ENCODE peak calls at places on chromosomes 16 and 17, in eight cellular contexts. R is activated naive CD4-positive, alpha-beta T cell treated with anti-CD3 and anti-CD28 coated beads, Interleukin-2, amount 10 ng/mL, durations not matched to agents 7 days and 5 days; A is CMK; G is NCI-H1417 treated with DMSO at 0.1 percent for 48 hours; M is stimulated activated CD8-positive, alpha-beta memory T cell treated with anti-CD3 and anti-CD28 coated beads, Interleukin-7, amount 100 ng/mL, for 24 hours; O is CD4-positive, alpha-beta memory T cell; V is activated CD8-positive, alpha-beta memory T cell treated with anti-CD3 and anti-CD28 coated beads for 1 hour; L is amygdala. J is an unnamed sample.

GRCh38 chr17:82939213-82940030 is 99.6 kb upstream of the ZNF750 start:
- DNase-seq in A (no peak), V (no peak), O (no peak), L (no peak), M (no peak), G (no peak), R (peak; percentile 16), J (no peak)

GRCh38 chr16:35686595-35686994 is 2227.2 kb downstream of the TP53TG3F start:
- DNase-seq in L (no peak), G (no peak), A (no peak), V (no peak), M (no peak), O (no peak), R (no peak), J (no peak)

GRCh38 chr17:61405047-61405685 is 5.5 kb downstream of the TBX2 start:
- DNase-seq in V (no peak), L (no peak), A (no peak), M (no peak), O (no peak), R (no peak), G (no peak), J (no peak)

GRCh38 chr17:73386561-73386960 is 74.8 kb upstream of the CDC42EP4 start:
- DNase-seq in L (no peak), A (no peak), O (no peak), V (no peak), R (no peak), G (no peak), M (no peak), J (no peak)

GRCh38 chr16:48123104-48123788 is 32.5 kb downstream of the ABCC12 start:
- DNase-seq in L (no peak), M (peak; percentile 23), O (no peak), G (no peak), R (no peak), V (no peak), A (no peak), J (no peak)

GRCh38 chr17:4407851-4408250 is 25.9 kb upstream of the SPNS3 start:
- DNase-seq in O (no peak), V (no peak), A (no peak), G (no peak), R (no peak), L (no peak), M (no peak), J (no peak)

GRCh38 chr16:81994485-81994884 is 16.8 kb downstream of the SDR42E1 start:
- DNase-seq in R (no peak), L (no peak), M (no peak), O (no peak), A (no peak), G (no peak), V (no peak), J (no peak)

GRCh38 chr16:57233944-57234706 is 10.9 kb upstream of the ARL2BP start:
- DNase-seq in L (no peak), A (no peak), V (no peak), G (no peak), R (no peak), O (no peak), M (no peak), J (no peak)

GRCh38 chr16:7597677-7598076 is 265.0 kb downstream of the RBFOX1 start:
- DNase-seq in G (no peak), L (no peak), M (no peak), A (no peak), R (no peak), O (no peak), V (no peak), J (no peak)

GRCh38 chr16:2874584-2875362 is 8.2 kb upstream of the FLYWCH2 start:
- DNase-seq in M (no peak), O (peak; percentile 53), R (peak; percentile 77), G (no peak), V (peak; percentile 48), A (peak; percentile 54), L (peak; percentile 71), J (peak; percentile 47)

GRCh38 chr16:28096974-28097373 is 33.5 kb upstream of the GSG1L start:
- DNase-seq in M (no peak), A (no peak), L (no peak), O (no peak), V (no peak), R (no peak), G (no peak), J (no peak)

GRCh38 chr16:68473358-68474064 is 25.2 kb upstream of the SMPD3 start:
- DNase-seq in M (no peak), A (no peak), R (no peak), O (no peak), L (no peak), G (no peak), V (no peak), J (no peak)

GRCh38 chr16:78607465-78607864 is 508.0 kb downstream of the WWOX start:
- DNase-seq in G (no peak), M (no peak), O (no peak), R (no peak), A (no peak), L (no peak), V (no peak), J (no peak)

GRCh38 chr17:18362509-18363020 is 785 bp downstream of the SHMT1 start:
- DNase-seq in O (no peak), R (peak; percentile 30), A (no peak), L (peak; percentile 75), M (no peak), V (no peak), G (no peak), J (no peak)

GRCh38 chr17:18004345-18004744 is 31.7 kb downstream of the DRC3 start:
- DNase-seq in A (no peak), R (no peak), M (no peak), G (no peak), O (no peak), V (no peak), L (no peak), J (no peak)

GRCh38 chr16:12678983-12679382 is 124.7 kb downstream of the CPPED1 start:
- DNase-seq in R (no peak), O (no peak), G (no peak), M (no peak), V (no peak), L (no peak), A (no peak), J (no peak)

GRCh38 chr17:79954281-79955166 is 81.1 kb downstream of the TBC1D16 start:
- DNase-seq in M (no peak), R (peak; percentile 11), A (no peak), L (no peak), V (no peak), O (no peak), G (no peak), J (no peak)

GRCh38 chr17:1787301-1787902 is 25.5 kb downstream of the SERPINF1 start:
- DNase-seq in A (no peak), L (no peak), O (no peak), V (no peak), R (no peak), G (no peak), M (no peak), J (no peak)

GRCh38 chr17:48013876-48014602 is 23.6 kb downstream of the COPZ2 start:
- DNase-seq in V (no peak), R (no peak), M (no peak), L (no peak), A (no peak), O (no peak), G (no peak), J (no peak)

GRCh38 chr16:67864594-67864993 is 8.3 kb upstream of the EDC4 start:
- DNase-seq in M (no peak), L (no peak), A (no peak), R (no peak), V (no peak), O (no peak), G (no peak), J (no peak)

GRCh38 chr17:46262271-46262670 is 32.7 kb upstream of the LRRC37A start:
- DNase-seq in G (no peak), V (no peak), A (no peak), M (no peak), R (no peak), L (no peak), O (no peak), J (no peak)

GRCh38 chr17:177155-177554 is 4.3 kb downstream of the DOC2B start:
- DNase-seq in L (no peak), V (no peak), G (no peak), O (no peak), M (no peak), A (no peak), R (no peak), J (no peak)

GRCh38 chr17:29369831-29370735 is 20.1 kb upstream of the TAOK1 start:
- DNase-seq in G (peak; percentile 48), M (no peak), A (peak; percentile 26), L (no peak), R (peak; percentile 70), O (peak; percentile 75), V (peak; percentile 19), J (peak; percentile 73)

GRCh38 chr17:17514993-17515920 is 19.1 kb upstream of the RASD1 start:
- DNase-seq in M (no peak), A (no peak), O (no peak), V (no peak), R (no peak), G (no peak), L (no peak), J (no peak)

GRCh38 chr17:35871415-35871814 is 2.7 kb upstream of the HEATR9 start:
- DNase-seq in R (peak; percentile 63), A (no peak), L (no peak), G (no peak), O (peak; percentile 35), V (no peak), M (no peak), J (peak; percentile 17)

GRCh38 chr17:64554028-64554637 is 47.4 kb downstream of the CEP95 start:
- DNase-seq in M (no peak), L (no peak), R (no peak), V (no peak), G (no peak), A (no peak), O (no peak), J (no peak)

GRCh38 chr16:9755076-9755475 is 427.2 kb downstream of the GRIN2A start:
- DNase-seq in O (no peak), V (no peak), M (no peak), L (no peak), G (no peak), R (no peak), A (no peak), J (no peak)

GRCh38 chr16:6008656-6009055 is 911.1 kb upstream of the EEF2KMT start:
- DNase-seq in A (no peak), R (no peak), O (no peak), L (no peak), M (no peak), V (no peak), G (no peak), J (no peak)

GRCh38 chr17:835263-835662 is 53.1 kb downstream of the MRM3 start:
- DNase-seq in V (no peak), L (no peak), G (no peak), O (no peak), R (no peak), A (no peak), M (no peak), J (no peak)

GRCh38 chr16:22784690-22785214 is 29.2 kb upstream of the HS3ST2 start:
- DNase-seq in L (no peak), G (no peak), M (no peak), O (no peak), V (no peak), A (no peak), R (no peak), J (no peak)

GRCh38 chr17:38671939-38672720 is 2.6 kb downstream of the EPOP start:
- DNase-seq in G (no peak), R (no peak), O (no peak), A (no peak), V (no peak), M (no peak), L (no peak), J (no peak)

GRCh38 chr17:80695979-80696378 is 151.3 kb downstream of the RPTOR start:
- DNase-seq in A (no peak), V (no peak), R (no peak), M (no peak), G (no peak), O (no peak), L (no peak), J (no peak)

GRCh38 chr16:27174798-27175197 is 28.5 kb upstream of the KDM8 start:
- DNase-seq in V (no peak), L (no peak), O (no peak), R (no peak), A (no peak), M (no peak), G (no peak), J (no peak)